ENCODE peak calls at places on chromosomes 16 and 17, in four cellular contexts. One of them, this sample, is unnamed.

GRCh38 chr16:1332618-1333148 is 762 bp upstream of the BAIAP3 start:
- DNase-seq in spleen: no peak
- DNase-seq in A549: no peak
- DNase-seq in lower lobe of right lung: no peak
- DNase-seq in this sample: no peak

GRCh38 chr16:69107311-69107962 is 2.0 kb downstream of the HAS3 start:
- DNase-seq in A549: no peak
- DNase-seq in lower lobe of right lung: peak; percentile 67
- DNase-seq in spleen: peak; percentile 69
- DNase-seq in this sample: peak; percentile 50

GRCh38 chr17:27492470-27492869 is 36.2 kb downstream of the KSR1 start:
- DNase-seq in lower lobe of right lung: no peak
- DNase-seq in A549: no peak
- DNase-seq in spleen: peak; percentile 8
- DNase-seq in this sample: no peak

GRCh38 chr16:84918006-84918909 is 93.1 kb downstream of the ZDHHC7 start:
- DNase-seq in lower lobe of right lung: no peak
- DNase-seq in A549: no peak
- DNase-seq in spleen: no peak
- DNase-seq in this sample: no peak

GRCh38 chr17:62966426-62967110 is 533 bp downstream of the TANC2 start:
- DNase-seq in lower lobe of right lung: peak; percentile 80
- DNase-seq in A549: peak; percentile 54
- DNase-seq in spleen: peak; percentile 93
- DNase-seq in this sample: peak; percentile 11

GRCh38 chr17:43720311-43721060 is 38.1 kb downstream of the SOST start:
- DNase-seq in lower lobe of right lung: peak; percentile 87
- DNase-seq in spleen: peak; percentile 96
- DNase-seq in A549: peak; percentile 83
- DNase-seq in this sample: peak; percentile 87

GRCh38 chr16:27317320-27317719 is 3.5 kb downstream of the IL4R start:
- DNase-seq in A549: no peak
- DNase-seq in spleen: peak; percentile 70
- DNase-seq in lower lobe of right lung: no peak
- DNase-seq in this sample: no peak

GRCh38 chr17:74825952-74826713 is 33.6 kb downstream of the GRIN2C start:
- DNase-seq in A549: no peak
- DNase-seq in spleen: no peak
- DNase-seq in lower lobe of right lung: no peak
- DNase-seq in this sample: no peak

GRCh38 chr17:339193-340061 is 13.2 kb downstream of the RPH3AL start:
- DNase-seq in A549: no peak
- DNase-seq in spleen: peak; percentile 65
- DNase-seq in lower lobe of right lung: no peak
- DNase-seq in this sample: no peak

GRCh38 chr16:78516006-78516405 is 416.6 kb downstream of the WWOX start:
- DNase-seq in A549: no peak
- DNase-seq in lower lobe of right lung: no peak
- DNase-seq in spleen: no peak
- DNase-seq in this sample: no peak

GRCh38 chr16:2857451-2858244 is at the start of gene PRSS22:
- DNase-seq in spleen: peak; percentile 64
- DNase-seq in lower lobe of right lung: peak; percentile 81
- DNase-seq in A549: no peak
- DNase-seq in this sample: peak; percentile 95

GRCh38 chr17:46212634-46213435 is 19.6 kb upstream of the KANSL1 start:
- DNase-seq in lower lobe of right lung: no peak
- DNase-seq in spleen: no peak
- DNase-seq in A549: peak; percentile 95
- DNase-seq in this sample: peak; percentile 83

GRCh38 chr17:39757931-39758873 is 20.5 kb downstream of the GRB7 start:
- DNase-seq in spleen: no peak
- DNase-seq in A549: no peak
- DNase-seq in lower lobe of right lung: no peak
- DNase-seq in this sample: no peak

GRCh38 chr17:18356624-18357023 is 6.7 kb downstream of the SHMT1 start:
- DNase-seq in A549: no peak
- DNase-seq in spleen: no peak
- DNase-seq in lower lobe of right lung: no peak
- DNase-seq in this sample: no peak

GRCh38 chr16:47359478-47359877 is 101.4 kb downstream of the ITFG1 start:
- DNase-seq in A549: no peak
- DNase-seq in spleen: no peak
- DNase-seq in lower lobe of right lung: no peak
- DNase-seq in this sample: peak; percentile 14

GRCh38 chr17:79101111-79101673 is 26.6 kb downstream of the ENGASE start:
- DNase-seq in lower lobe of right lung: no peak
- DNase-seq in spleen: no peak
- DNase-seq in A549: no peak
- DNase-seq in this sample: no peak

GRCh38 chr17:7328009-7328408 is 1.1 kb downstream of the NEURL4 start:
- DNase-seq in A549: no peak
- DNase-seq in lower lobe of right lung: no peak
- DNase-seq in spleen: no peak
- DNase-seq in this sample: no peak

GRCh38 chr17:7327501-7327900 is 1.6 kb downstream of the NEURL4 start:
- DNase-seq in lower lobe of right lung: no peak
- DNase-seq in spleen: no peak
- DNase-seq in A549: no peak
- DNase-seq in this sample: no peak

GRCh38 chr17:7330099-7331015 is 1.2 kb upstream of the NEURL4 start:
- DNase-seq in spleen: peak; percentile 95
- DNase-seq in A549: peak; percentile 100
- DNase-seq in lower lobe of right lung: peak; percentile 83
- DNase-seq in this sample: peak; percentile 71

GRCh38 chr17:7328840-7329359 is at the start of gene NEURL4:
- DNase-seq in A549: no peak
- DNase-seq in spleen: no peak
- DNase-seq in lower lobe of right lung: peak; percentile 64
- DNase-seq in this sample: no peak

GRCh38 chr17:7329360-7330098 is 394 bp upstream of the NEURL4 start:
- DNase-seq in lower lobe of right lung: peak; percentile 99
- DNase-seq in A549: peak; percentile 99
- DNase-seq in spleen: peak; percentile 99
- DNase-seq in this sample: peak; percentile 92
- TF ChIP-seq CTCF in lower lobe of right lung: no peak
- TF ChIP-seq CTCF in A549: no peak
- TF ChIP-seq CTCF in spleen: no peak
- TF ChIP-seq CTCF in this sample: no peak

DNA sequence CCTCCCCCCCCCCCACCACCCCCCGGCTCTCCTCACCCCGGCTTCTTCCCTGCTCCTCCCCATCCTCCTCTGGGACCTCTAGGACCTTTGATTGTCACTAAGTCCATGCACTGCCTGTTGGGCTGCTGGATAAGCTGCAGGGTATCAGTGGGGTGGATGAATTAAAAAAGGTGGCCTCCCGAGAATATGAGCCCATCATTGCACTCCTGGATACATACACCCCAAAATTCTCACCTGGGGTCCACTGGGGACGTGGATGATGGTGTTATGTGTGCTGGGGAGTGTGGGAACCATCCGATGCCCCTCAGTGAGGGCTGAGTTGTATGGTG is 88.8 kb downstream of the IRF8 start:
- DNase-seq in A549: peak; percentile 79
- DNase-seq in spleen: no peak
- DNase-seq in lower lobe of right lung: no peak
- DNase-seq in this sample: no peak
- TF ChIP-seq CTCF in A549: no peak
- TF ChIP-seq CTCF in spleen: peak; percentile 11
- TF ChIP-seq CTCF in lower lobe of right lung: peak; percentile 30
- TF ChIP-seq CTCF in this sample: no peak

GRCh38 chr16:11384956-11385586 is 39.8 kb downstream of the RMI2 start:
- DNase-seq in spleen: peak; percentile 66
- DNase-seq in A549: no peak
- DNase-seq in lower lobe of right lung: no peak
- DNase-seq in this sample: no peak

GRCh38 chr16:11389083-11389482 is 43.8 kb downstream of the RMI2 start:
- DNase-seq in A549: no peak
- DNase-seq in spleen: peak; percentile 12
- DNase-seq in lower lobe of right lung: no peak
- DNase-seq in this sample: no peak

GRCh38 chr16:11386054-11386680 is 40.9 kb downstream of the RMI2 start:
- DNase-seq in spleen: peak; percentile 67
- DNase-seq in lower lobe of right lung: no peak
- DNase-seq in A549: no peak
- DNase-seq in this sample: no peak

GRCh38 chr16:11384184-11384955 is 39.1 kb downstream of the RMI2 start:
- DNase-seq in A549: no peak
- DNase-seq in spleen: peak; percentile 54
- DNase-seq in lower lobe of right lung: no peak
- DNase-seq in this sample: no peak

DNA sequence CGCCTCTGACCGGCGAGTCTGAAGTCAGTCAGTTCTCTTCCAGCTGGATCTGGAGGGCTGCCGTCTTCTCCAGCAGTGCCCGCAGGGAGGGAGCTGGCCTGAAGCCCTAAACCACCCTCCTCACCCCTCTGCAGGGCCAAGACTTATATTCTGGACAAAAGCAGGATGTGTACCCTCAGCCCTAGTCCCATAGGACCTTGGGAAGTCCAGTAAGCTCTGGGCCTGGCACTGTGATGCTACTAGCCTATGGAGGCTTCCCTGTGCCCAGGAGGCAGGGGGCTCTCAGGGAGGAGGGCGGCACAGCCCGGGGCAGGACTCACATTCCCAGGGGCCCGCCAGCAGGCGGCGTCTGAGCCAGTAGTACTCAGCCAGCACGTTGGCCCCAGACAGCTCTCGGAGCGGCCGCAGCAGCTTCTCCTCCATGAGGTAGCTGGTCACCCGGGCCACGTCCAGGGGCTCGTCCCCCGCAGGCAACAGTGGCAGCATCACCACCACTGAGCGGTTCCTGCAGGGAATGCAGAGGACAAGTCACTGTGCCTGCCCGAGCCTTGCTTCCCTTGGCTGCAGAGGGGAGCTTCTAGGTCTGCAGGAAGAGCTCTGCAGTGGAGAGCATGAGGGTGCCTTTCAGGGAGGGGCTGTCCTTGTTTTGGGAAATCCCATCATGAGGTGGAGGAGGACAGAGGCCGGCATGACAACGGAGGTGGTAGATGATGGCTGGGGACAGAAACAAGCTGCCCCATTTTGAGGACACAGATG is 41.7 kb downstream of the RMI2 start:
- DNase-seq in lower lobe of right lung: no peak
- DNase-seq in spleen: peak; percentile 74
- DNase-seq in A549: peak; percentile 60
- DNase-seq in this sample: no peak
- TF ChIP-seq CTCF in lower lobe of right lung: peak; percentile 41
- TF ChIP-seq CTCF in spleen: no peak
- TF ChIP-seq CTCF in A549: peak; percentile 45
- TF ChIP-seq CTCF in this sample: no peak

GRCh38 chr17:21089145-21089544 is 37.6 kb upstream of the DHRS7B start:
- DNase-seq in spleen: no peak
- DNase-seq in lower lobe of right lung: no peak
- DNase-seq in A549: no peak
- DNase-seq in this sample: no peak

GRCh38 chr17:21094298-21094704 is 32.5 kb upstream of the DHRS7B start:
- DNase-seq in lower lobe of right lung: no peak
- DNase-seq in spleen: no peak
- DNase-seq in A549: no peak
- DNase-seq in this sample: no peak

GRCh38 chr17:21089933-21090888 is 36.6 kb upstream of the DHRS7B start:
- DNase-seq in spleen: no peak
- DNase-seq in A549: no peak
- DNase-seq in lower lobe of right lung: no peak
- DNase-seq in this sample: no peak

GRCh38 chr17:21095735-21096134 is 31.0 kb upstream of the DHRS7B start:
- DNase-seq in spleen: no peak
- DNase-seq in A549: no peak
- DNase-seq in lower lobe of right lung: no peak
- DNase-seq in this sample: no peak

DNA sequence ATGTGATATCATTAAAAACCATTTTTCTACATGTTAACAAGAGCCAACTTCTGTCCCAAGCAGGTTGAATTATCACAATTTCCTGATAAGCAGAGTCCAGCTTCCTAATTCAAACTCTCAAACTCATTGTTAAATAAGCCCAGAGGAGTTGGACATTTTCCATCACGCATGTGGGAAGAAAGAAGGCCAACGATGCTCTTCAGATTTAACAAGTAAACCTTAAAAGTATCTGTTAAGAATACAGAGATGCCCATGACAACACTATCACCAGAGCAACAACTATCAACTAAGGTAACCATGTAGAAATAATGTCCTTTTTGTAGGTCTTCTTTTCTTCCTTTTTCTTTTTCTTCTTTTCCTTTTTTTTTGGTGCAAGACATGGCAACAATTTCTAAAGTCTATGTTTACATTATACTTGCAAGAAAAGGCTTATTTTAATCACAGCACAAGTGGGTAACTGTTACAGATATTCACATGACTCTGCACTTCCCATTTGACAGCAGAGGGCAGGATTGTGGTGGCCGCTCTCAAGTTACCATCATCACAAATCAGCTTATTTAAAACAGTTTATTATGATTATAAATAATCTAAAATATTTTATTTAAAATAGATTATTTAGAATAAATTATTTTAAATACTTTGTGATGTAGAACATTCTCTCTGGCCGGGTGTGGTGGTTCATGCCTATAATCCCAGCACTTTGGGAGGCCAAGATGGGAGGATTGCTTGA is 35.7 kb upstream of the DHRS7B start:
- DNase-seq in A549: no peak
- DNase-seq in lower lobe of right lung: no peak
- DNase-seq in spleen: no peak
- DNase-seq in this sample: no peak
- TF ChIP-seq CTCF in A549: no peak
- TF ChIP-seq CTCF in lower lobe of right lung: no peak
- TF ChIP-seq CTCF in spleen: no peak
- TF ChIP-seq CTCF in this sample: no peak

DNA sequence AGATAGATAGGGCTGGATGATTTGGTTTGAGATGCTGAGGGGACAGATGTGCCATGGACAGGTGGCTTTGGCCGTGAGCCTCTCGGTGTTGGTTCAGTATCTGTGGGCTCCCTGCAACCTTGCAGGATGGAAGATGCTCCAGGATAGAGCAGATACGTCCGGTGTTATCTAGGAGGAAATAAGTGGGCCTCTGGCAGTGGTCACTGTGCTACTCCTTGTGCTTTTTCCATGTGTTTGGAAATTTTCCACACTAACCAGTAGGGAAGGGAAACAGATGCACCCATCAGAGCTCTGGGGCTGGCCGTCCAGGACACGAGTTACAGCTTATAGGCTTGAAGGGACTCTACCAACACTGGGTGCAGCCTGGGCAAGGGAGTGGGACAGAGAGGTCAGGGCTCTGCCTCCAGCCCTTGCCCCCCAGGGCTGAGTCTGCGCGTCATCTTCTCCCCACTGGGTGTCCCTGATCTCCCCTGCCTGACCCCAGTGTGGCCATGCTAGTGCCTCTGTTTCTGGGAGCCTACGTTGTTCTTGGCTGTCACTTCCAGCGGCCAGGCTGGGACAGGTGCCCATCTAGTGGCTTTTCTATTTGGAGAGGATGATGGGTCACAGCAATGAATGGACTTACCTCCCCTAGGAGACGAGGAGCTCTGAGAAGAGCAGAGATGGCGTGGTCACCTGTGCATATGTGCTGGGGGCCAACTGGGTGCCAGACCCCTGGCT is 166.9 kb downstream of the SEC14L1 start:
- DNase-seq in lower lobe of right lung: no peak
- DNase-seq in A549: no peak
- DNase-seq in spleen: no peak
- DNase-seq in this sample: no peak
- TF ChIP-seq CTCF in lower lobe of right lung: no peak
- TF ChIP-seq CTCF in A549: no peak
- TF ChIP-seq CTCF in spleen: no peak
- TF ChIP-seq CTCF in this sample: no peak

This sample was measured in Calu3.